ENCODE peak calls at places on chromosomes 11 and 22, in four cellular contexts. One of them, this sample, is unnamed. For H3K4me1, the result is how much of the 10 kb centered on the place peaks cover.

GRCh38 chr11:94751216-94751612 is 16.9 kb upstream of the AMOTL1 start:
- DNase-seq in IMR-90: no peak
- DNase-seq in PC-3: no peak
- DNase-seq in HepG2: no peak
- DNase-seq in this sample: no peak

GRCh38 chr11:128963744-128964340 is 21.2 kb upstream of the TP53AIP1 start:
- DNase-seq in IMR-90: peak
- DNase-seq in PC-3: no peak
- DNase-seq in HepG2: no peak
- DNase-seq in this sample: no peak

GRCh38 chr22:37118083-37118482 is 8.6 kb upstream of the TMPRSS6 start:
- DNase-seq in IMR-90: no peak
- DNase-seq in PC-3: no peak
- DNase-seq in HepG2: no peak
- DNase-seq in this sample: no peak

GRCh38 chr22:24087071-24087795 is 76.1 kb downstream of the CABIN1 start:
- DNase-seq in IMR-90: no peak
- DNase-seq in PC-3: no peak
- DNase-seq in HepG2: no peak
- DNase-seq in this sample: no peak

GRCh38 chr11:106482920-106483761 is 405.7 kb downstream of the AASDHPPT start:
- DNase-seq in IMR-90: peak
- DNase-seq in PC-3: peak
- DNase-seq in HepG2: peak
- DNase-seq in this sample: peak

GRCh38 chr22:36562261-36562835 is 33.4 kb upstream of the EIF3D start:
- DNase-seq in IMR-90: peak
- DNase-seq in PC-3: peak
- DNase-seq in HepG2: no peak
- DNase-seq in this sample: peak

GRCh38 chr22:39283312-39284141 is 35.9 kb downstream of the RPL3 start:
- DNase-seq in IMR-90: peak
- DNase-seq in PC-3: no peak
- DNase-seq in HepG2: peak
- DNase-seq in this sample: peak

GRCh38 chr11:120747801-120748484 is 236.4 kb downstream of the GRIK4 start:
- DNase-seq in IMR-90: no peak
- DNase-seq in PC-3: no peak
- DNase-seq in HepG2: no peak
- DNase-seq in this sample: no peak

GRCh38 chr11:113440816-113441215 is 34.4 kb downstream of the DRD2 start:
- DNase-seq in IMR-90: no peak
- DNase-seq in PC-3: no peak
- DNase-seq in HepG2: no peak
- DNase-seq in this sample: no peak

GRCh38 chr22:38413085-38414008 is 41.7 kb downstream of the KCNJ4 start:
- DNase-seq in IMR-90: no peak
- DNase-seq in PC-3: no peak
- DNase-seq in HepG2: no peak
- DNase-seq in this sample: peak

GRCh38 chr22:19603767-19604166 is 79.6 kb upstream of the CLDN5 start:
- DNase-seq in IMR-90: no peak
- DNase-seq in PC-3: no peak
- DNase-seq in HepG2: peak
- DNase-seq in this sample: peak

GRCh38 chr11:67500818-67501584 is 4.2 kb downstream of the PITPNM1 start:
- DNase-seq in IMR-90: no peak
- DNase-seq in PC-3: no peak
- DNase-seq in HepG2: no peak
- DNase-seq in this sample: peak

GRCh38 chr11:119578466-119579220 is 150.4 kb downstream of the NECTIN1 start:
- DNase-seq in IMR-90: no peak
- DNase-seq in PC-3: peak
- DNase-seq in HepG2: no peak
- DNase-seq in this sample: no peak

GRCh38 chr11:110525883-110526282 is 96.1 kb downstream of the FDX1 start:
- DNase-seq in IMR-90: peak
- DNase-seq in PC-3: peak
- DNase-seq in HepG2: no peak
- DNase-seq in this sample: no peak

GRCh38 chr22:37552560-37553163 is 7.6 kb upstream of the CDC42EP1 start:
- DNase-seq in IMR-90: peak
- DNase-seq in PC-3: no peak
- DNase-seq in HepG2: no peak
- DNase-seq in this sample: peak

GRCh38 chr22:19864538-19865106 is 9.9 kb upstream of the GNB1L start:
- DNase-seq in IMR-90: peak
- DNase-seq in PC-3: no peak
- DNase-seq in HepG2: no peak
- DNase-seq in this sample: no peak

GRCh38 chr11:75652936-75653335 is 15.9 kb downstream of the MAP6 start:
- DNase-seq in IMR-90: no peak
- DNase-seq in PC-3: peak
- DNase-seq in HepG2: no peak
- DNase-seq in this sample: no peak

GRCh38 chr11:416757-417621 is 2.2 kb upstream of the SIGIRR start:
- DNase-seq in IMR-90: no peak
- DNase-seq in PC-3: peak
- DNase-seq in HepG2: no peak
- DNase-seq in this sample: peak

GRCh38 chr11:37695283-37695682 is 1097.2 kb upstream of the RAG2 start:
- DNase-seq in IMR-90: no peak
- DNase-seq in PC-3: no peak
- DNase-seq in HepG2: no peak
- DNase-seq in this sample: no peak

GRCh38 chr22:37314315-37315046 is 32.2 kb downstream of the CYTH4 start:
- DNase-seq in IMR-90: no peak
- DNase-seq in PC-3: no peak
- DNase-seq in HepG2: no peak
- DNase-seq in this sample: no peak

GRCh38 chr11:19849107-19849789 is 136.6 kb downstream of the NAV2 start:
- DNase-seq in IMR-90: peak
- DNase-seq in PC-3: no peak
- DNase-seq in HepG2: no peak
- DNase-seq in this sample: no peak

GRCh38 chr22:27399161-27399560 is 402.4 kb downstream of the MN1 start:
- DNase-seq in IMR-90: no peak
- DNase-seq in PC-3: peak
- DNase-seq in HepG2: no peak
- DNase-seq in this sample: no peak

GRCh38 chr11:1992111-1992510 is 5.5 kb downstream of the H19 start:
- DNase-seq in IMR-90: no peak
- DNase-seq in PC-3: no peak
- DNase-seq in HepG2: no peak
- DNase-seq in this sample: no peak

GRCh38 chr22:27804683-27805297 is 3.2 kb upstream of the MN1 start:
- DNase-seq in IMR-90: peak
- DNase-seq in PC-3: peak
- DNase-seq in HepG2: peak
- DNase-seq in this sample: peak

GRCh38 chr22:47091241-47091691 is 328.8 kb downstream of the TBC1D22A start:
- DNase-seq in IMR-90: no peak
- DNase-seq in PC-3: no peak
- DNase-seq in HepG2: no peak
- DNase-seq in this sample: no peak

GRCh38 chr11:267491-267994 is 10.7 kb upstream of the NLRP6 start:
- DNase-seq in IMR-90: no peak
- DNase-seq in PC-3: peak
- DNase-seq in HepG2: no peak
- DNase-seq in this sample: peak

GRCh38 chr11:115423728-115424459 is 80.3 kb downstream of the CADM1 start:
- DNase-seq in IMR-90: peak
- DNase-seq in PC-3: no peak
- DNase-seq in HepG2: no peak
- DNase-seq in this sample: no peak

GRCh38 chr11:112525270-112525669 is 264.6 kb upstream of the PLET1 start:
- DNase-seq in IMR-90: no peak
- DNase-seq in PC-3: no peak
- DNase-seq in HepG2: no peak
- DNase-seq in this sample: no peak

GRCh38 chr11:69950120-69950519 is 128.0 kb upstream of the ANO1 start:
- DNase-seq in IMR-90: peak
- DNase-seq in PC-3: peak
- DNase-seq in HepG2: peak
- DNase-seq in this sample: peak

GRCh38 chr22:29654420-29654819 is 51.0 kb downstream of the NF2 start:
- DNase-seq in IMR-90: no peak
- DNase-seq in PC-3: no peak
- DNase-seq in HepG2: no peak
- DNase-seq in this sample: peak

DNA sequence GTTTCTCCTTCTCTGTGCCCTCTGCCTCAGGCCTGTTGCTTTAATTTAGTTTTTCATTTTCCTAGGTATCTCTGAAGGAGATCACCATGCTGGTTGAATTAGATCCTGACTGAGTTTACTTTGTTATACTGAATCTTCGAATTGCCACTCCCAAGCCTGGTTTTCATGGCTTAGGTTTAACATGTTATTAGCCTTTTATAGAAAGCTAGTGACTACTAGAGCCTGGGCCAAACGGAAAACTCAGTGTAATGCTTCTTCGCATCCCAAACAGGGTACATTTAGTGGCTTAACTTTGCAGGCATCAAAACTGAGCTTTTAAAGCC is 3.6 kb downstream of the CRKL start:
- DNase-seq in IMR-90: no peak
- DNase-seq in PC-3: no peak
- DNase-seq in HepG2: no peak
- DNase-seq in this sample: no peak
- H3K4me1 ChIP-seq in IMR-90: under half
- H3K4me1 ChIP-seq in PC-3: under half
- H3K4me1 ChIP-seq in HepG2: half or more
- H3K4me1 ChIP-seq in this sample: under half

GRCh38 chr11:117427356-117427874 is 99.8 kb downstream of the CEP164 start:
- DNase-seq in IMR-90: no peak
- DNase-seq in PC-3: no peak
- DNase-seq in HepG2: no peak
- DNase-seq in this sample: peak

GRCh38 chr11:117426297-117426685 is 98.6 kb downstream of the CEP164 start:
- DNase-seq in IMR-90: peak
- DNase-seq in PC-3: peak
- DNase-seq in HepG2: peak
- DNase-seq in this sample: peak

GRCh38 chr11:117426941-117427340 is 99.3 kb downstream of the CEP164 start:
- DNase-seq in IMR-90: no peak
- DNase-seq in PC-3: no peak
- DNase-seq in HepG2: no peak
- DNase-seq in this sample: peak

GRCh38 chr11:117428856-117429229 is 101.2 kb downstream of the CEP164 start:
- DNase-seq in IMR-90: no peak
- DNase-seq in PC-3: no peak
- DNase-seq in HepG2: no peak
- DNase-seq in this sample: no peak

DNA sequence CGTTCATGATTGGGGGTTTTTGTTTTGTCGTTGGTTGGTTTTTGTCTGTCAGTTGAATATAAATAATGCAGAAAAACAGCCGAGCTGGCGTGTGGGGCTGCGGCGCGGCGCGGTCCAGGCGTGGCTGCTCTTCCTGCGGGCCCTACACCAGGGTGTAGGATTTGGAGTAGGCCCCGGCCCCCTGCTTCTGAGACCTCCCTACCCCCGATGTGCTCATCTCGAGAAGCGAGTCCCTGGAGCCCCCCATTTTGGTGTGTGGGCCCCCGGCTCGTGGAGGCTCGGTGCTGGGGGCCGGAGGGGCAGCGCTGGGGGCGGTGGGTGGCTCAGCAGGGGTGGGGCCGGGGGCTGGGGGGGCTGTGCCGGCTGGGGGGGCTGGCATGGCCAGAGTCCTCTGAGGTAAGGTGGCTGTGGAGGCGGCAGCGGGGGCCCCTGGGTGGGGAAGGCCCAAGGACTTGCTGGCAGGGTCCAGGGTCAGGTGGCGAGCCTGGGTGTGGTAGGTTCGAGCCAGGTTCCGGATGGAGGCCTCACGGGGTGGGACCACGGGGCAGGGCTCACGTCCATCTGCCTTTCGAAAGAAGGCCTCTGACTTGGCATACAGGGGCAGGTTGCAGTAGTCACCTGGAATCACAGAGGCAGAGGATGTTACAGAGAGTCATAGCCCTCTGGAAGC is 100.7 kb downstream of the CEP164 start:
- DNase-seq in IMR-90: no peak
- DNase-seq in PC-3: no peak
- DNase-seq in HepG2: no peak
- DNase-seq in this sample: peak
- H3K4me1 ChIP-seq in IMR-90: under half
- H3K4me1 ChIP-seq in PC-3: under half
- H3K4me1 ChIP-seq in HepG2: under half
- H3K4me1 ChIP-seq in this sample: under half

GRCh38 chr11:87176044-87176443 is 138.3 kb downstream of the TMEM135 start:
- DNase-seq in IMR-90: peak
- DNase-seq in PC-3: peak
- DNase-seq in HepG2: no peak
- DNase-seq in this sample: no peak
- H3K4me1 ChIP-seq in IMR-90: under half
- H3K4me1 ChIP-seq in PC-3: under half
- H3K4me1 ChIP-seq in HepG2: under half
- H3K4me1 ChIP-seq in this sample: under half

GRCh38 chr22:31139066-31139465 is 1.2 kb downstream of the PLA2G3 start:
- DNase-seq in IMR-90: no peak
- DNase-seq in PC-3: no peak
- DNase-seq in HepG2: no peak
- DNase-seq in this sample: peak
- H3K4me1 ChIP-seq in IMR-90: under half
- H3K4me1 ChIP-seq in PC-3: under half
- H3K4me1 ChIP-seq in HepG2: under half
- H3K4me1 ChIP-seq in this sample: under half

This sample was measured in osteoblast.